ENCODE peak calls at places on chromosomes 1 and 21, in seven cellular contexts. One of them, this sample, is unnamed.

GRCh38 chr1:38817958-38818705 is 41.4 kb downstream of the RRAGC start:
- DNase-seq in GM12878: no peak
- DNase-seq in K562: peak
- DNase-seq in SK-N-SH: peak
- DNase-seq in H1: no peak
- DNase-seq in HCT116: no peak
- DNase-seq in HepG2: no peak
- DNase-seq in this sample: no peak

GRCh38 chr21:36518883-36519492 is 39.1 kb upstream of the CLDN14 start:
- DNase-seq in K562: no peak
- DNase-seq in HepG2: no peak
- DNase-seq in GM12878: no peak
- DNase-seq in HCT116: no peak
- DNase-seq in SK-N-SH: no peak
- DNase-seq in H1: no peak
- DNase-seq in this sample: no peak

GRCh38 chr1:25743164-25744139 is 56.5 kb upstream of the SELENON start:
- DNase-seq in H1: no peak
- DNase-seq in SK-N-SH: no peak
- DNase-seq in GM12878: no peak
- DNase-seq in HepG2: no peak
- DNase-seq in K562: no peak
- DNase-seq in HCT116: no peak
- DNase-seq in this sample: peak

GRCh38 chr1:166032901-166033371 is 133.9 kb downstream of the FAM78B start:
- DNase-seq in SK-N-SH: no peak
- DNase-seq in GM12878: no peak
- DNase-seq in K562: no peak
- DNase-seq in HCT116: no peak
- DNase-seq in H1: no peak
- DNase-seq in HepG2: no peak
- DNase-seq in this sample: no peak

GRCh38 chr1:58755468-58755872 is 28.4 kb downstream of the JUN start:
- DNase-seq in HCT116: peak
- DNase-seq in K562: no peak
- DNase-seq in HepG2: peak
- DNase-seq in H1: no peak
- DNase-seq in GM12878: peak
- DNase-seq in SK-N-SH: no peak
- DNase-seq in this sample: peak

GRCh38 chr1:66788231-66788939 is 12.7 kb downstream of the INSL5 start:
- DNase-seq in H1: no peak
- DNase-seq in GM12878: no peak
- DNase-seq in HepG2: no peak
- DNase-seq in SK-N-SH: no peak
- DNase-seq in K562: no peak
- DNase-seq in HCT116: no peak
- DNase-seq in this sample: no peak

GRCh38 chr1:167695150-167695549 is 26.6 kb upstream of the MPZL1 start:
- DNase-seq in HCT116: no peak
- DNase-seq in K562: no peak
- DNase-seq in H1: no peak
- DNase-seq in GM12878: no peak
- DNase-seq in HepG2: no peak
- DNase-seq in SK-N-SH: no peak
- DNase-seq in this sample: no peak

GRCh38 chr21:45830720-45831366 is 150.7 kb upstream of the COL6A1 start:
- DNase-seq in GM12878: no peak
- DNase-seq in SK-N-SH: no peak
- DNase-seq in H1: no peak
- DNase-seq in HepG2: no peak
- DNase-seq in HCT116: no peak
- DNase-seq in K562: no peak
- DNase-seq in this sample: no peak

GRCh38 chr1:8818325-8818775 is 910 bp upstream of the RERE start:
- DNase-seq in SK-N-SH: no peak
- DNase-seq in GM12878: no peak
- DNase-seq in H1: no peak
- DNase-seq in HepG2: no peak
- DNase-seq in K562: no peak
- DNase-seq in HCT116: peak
- DNase-seq in this sample: peak

GRCh38 chr21:41121785-41122415 is 46.1 kb upstream of the BACE2 start:
- DNase-seq in K562: peak
- DNase-seq in GM12878: peak
- DNase-seq in H1: peak
- DNase-seq in HCT116: peak
- DNase-seq in HepG2: peak
- DNase-seq in SK-N-SH: peak
- DNase-seq in this sample: peak

GRCh38 chr1:160837558-160838205 is 25.0 kb downstream of the CD244 start:
- DNase-seq in GM12878: peak
- DNase-seq in K562: no peak
- DNase-seq in HCT116: peak
- DNase-seq in SK-N-SH: peak
- DNase-seq in HepG2: no peak
- DNase-seq in H1: no peak
- DNase-seq in this sample: no peak

GRCh38 chr21:16279658-16280581 is 550.1 kb downstream of the USP25 start:
- DNase-seq in GM12878: no peak
- DNase-seq in K562: no peak
- DNase-seq in HepG2: no peak
- DNase-seq in SK-N-SH: no peak
- DNase-seq in H1: peak
- DNase-seq in HCT116: no peak
- DNase-seq in this sample: peak

GRCh38 chr1:95118019-95118499 is 904 bp downstream of the TLCD4 start:
- DNase-seq in H1: no peak
- DNase-seq in HepG2: no peak
- DNase-seq in GM12878: no peak
- DNase-seq in K562: peak
- DNase-seq in HCT116: no peak
- DNase-seq in SK-N-SH: no peak
- DNase-seq in this sample: no peak
- TF ChIP-seq MAX in H1: no peak
- TF ChIP-seq MAX in HepG2: no peak
- TF ChIP-seq MAX in GM12878: no peak
- TF ChIP-seq MAX in K562: no peak
- TF ChIP-seq MAX in HCT116: no peak
- TF ChIP-seq MAX in SK-N-SH: no peak
- TF ChIP-seq MAX in this sample: no peak

DNA sequence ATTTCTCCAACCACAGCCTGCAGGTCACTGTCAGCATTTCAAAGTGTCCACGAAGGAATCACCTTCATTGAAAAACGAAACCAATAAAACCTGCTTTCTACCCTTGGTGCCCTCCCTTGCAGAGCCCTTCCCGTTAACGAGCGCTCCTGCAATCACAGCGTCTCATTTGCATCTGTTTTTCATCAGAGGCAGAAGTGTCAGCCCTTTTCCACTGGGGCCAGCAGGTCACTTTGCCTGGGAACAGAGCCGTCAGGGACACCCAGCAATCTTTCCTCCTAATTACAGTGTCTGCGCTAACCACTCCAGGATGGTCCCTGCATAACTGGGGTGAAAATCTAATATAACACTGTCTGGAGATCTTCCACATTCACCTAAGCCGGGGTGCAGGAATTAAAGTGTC is 85.3 kb downstream of the PSMG1 start:
- DNase-seq in GM12878: no peak
- DNase-seq in HCT116: no peak
- DNase-seq in SK-N-SH: peak
- DNase-seq in HepG2: no peak
- DNase-seq in K562: no peak
- DNase-seq in H1: no peak
- DNase-seq in this sample: no peak
- H3K4me2 ChIP-seq in GM12878: no peak
- H3K4me2 ChIP-seq in HCT116: no peak
- H3K4me2 ChIP-seq in SK-N-SH: no peak
- H3K4me2 ChIP-seq in HepG2: no peak
- H3K4me2 ChIP-seq in K562: no peak
- H3K4me2 ChIP-seq in H1: no peak
- H3K4me2 ChIP-seq in this sample: no peak

GRCh38 chr21:14763695-14764064 is 217.6 kb upstream of the SAMSN1 start:
- DNase-seq in SK-N-SH: no peak
- DNase-seq in HCT116: no peak
- DNase-seq in K562: no peak
- DNase-seq in H1: no peak
- DNase-seq in HepG2: no peak
- DNase-seq in GM12878: no peak
- DNase-seq in this sample: no peak
- H2AFZ ChIP-seq in SK-N-SH: no peak
- H2AFZ ChIP-seq in HCT116: no peak
- H2AFZ ChIP-seq in K562: peak
- H2AFZ ChIP-seq in H1: no peak
- H2AFZ ChIP-seq in HepG2: no peak
- H2AFZ ChIP-seq in GM12878: no peak
- H2AFZ ChIP-seq in this sample: no peak

DNA sequence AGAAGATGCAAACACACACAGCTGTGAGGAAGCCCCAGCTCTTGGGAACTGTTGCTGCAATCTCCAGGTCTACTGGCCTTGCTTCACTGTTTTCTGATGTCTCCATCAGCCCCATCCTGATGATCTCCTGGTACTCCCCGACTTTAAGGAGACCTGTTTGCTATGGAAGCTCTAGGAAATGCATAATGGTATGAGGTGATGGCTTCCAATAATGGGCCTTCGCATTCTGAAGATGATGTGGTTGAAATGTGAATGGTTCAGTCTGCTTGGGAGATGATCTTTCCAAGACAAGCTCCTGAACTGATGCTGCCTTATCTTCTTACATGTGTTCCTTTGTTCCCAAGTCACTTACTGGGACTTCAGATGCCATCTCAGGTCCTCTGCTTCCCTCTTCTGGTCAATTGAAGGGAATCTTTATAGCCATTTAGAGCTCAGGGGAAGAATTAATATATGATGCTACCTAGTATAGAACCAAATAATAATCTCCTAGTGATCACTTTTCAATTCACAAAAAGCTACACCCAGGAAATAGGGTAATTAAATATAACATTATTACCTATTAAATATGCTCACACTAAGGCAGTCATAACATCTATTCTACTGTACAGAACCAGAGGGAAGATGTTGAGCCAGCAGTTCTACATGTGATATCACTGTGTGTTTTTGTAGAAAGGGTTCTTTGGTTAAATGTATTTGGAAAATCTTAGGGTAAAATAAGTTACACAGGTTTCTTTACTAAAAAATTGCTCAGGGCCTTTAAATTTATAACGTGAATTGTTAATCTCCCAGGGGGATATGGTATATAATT is 73.9 kb upstream of the VTCN1 start:
- DNase-seq in HepG2: peak
- DNase-seq in GM12878: no peak
- DNase-seq in H1: no peak
- DNase-seq in HCT116: peak
- DNase-seq in K562: peak
- DNase-seq in SK-N-SH: peak
- DNase-seq in this sample: peak
- TF ChIP-seq MAX in HepG2: no peak
- TF ChIP-seq MAX in GM12878: no peak
- TF ChIP-seq MAX in H1: peak
- TF ChIP-seq MAX in HCT116: no peak
- TF ChIP-seq MAX in K562: no peak
- TF ChIP-seq MAX in SK-N-SH: no peak
- TF ChIP-seq MAX in this sample: no peak

GRCh38 chr1:85357817-85358216 is 81.4 kb upstream of the BCL10 start:
- DNase-seq in GM12878: no peak
- DNase-seq in HCT116: no peak
- DNase-seq in SK-N-SH: no peak
- DNase-seq in HepG2: no peak
- DNase-seq in H1: no peak
- DNase-seq in K562: no peak
- DNase-seq in this sample: no peak

GRCh38 chr1:85361606-85362005 is 85.2 kb upstream of the BCL10 start:
- DNase-seq in H1: no peak
- DNase-seq in SK-N-SH: no peak
- DNase-seq in K562: no peak
- DNase-seq in HCT116: no peak
- DNase-seq in HepG2: no peak
- DNase-seq in GM12878: no peak
- DNase-seq in this sample: no peak

GRCh38 chr1:85361106-85361505 is 84.7 kb upstream of the BCL10 start:
- DNase-seq in HCT116: no peak
- DNase-seq in K562: no peak
- DNase-seq in HepG2: peak
- DNase-seq in H1: no peak
- DNase-seq in GM12878: no peak
- DNase-seq in SK-N-SH: no peak
- DNase-seq in this sample: peak

GRCh38 chr1:85358702-85359438 is 82.4 kb upstream of the BCL10 start:
- DNase-seq in GM12878: no peak
- DNase-seq in HCT116: no peak
- DNase-seq in H1: no peak
- DNase-seq in SK-N-SH: no peak
- DNase-seq in K562: no peak
- DNase-seq in HepG2: no peak
- DNase-seq in this sample: no peak

DNA sequence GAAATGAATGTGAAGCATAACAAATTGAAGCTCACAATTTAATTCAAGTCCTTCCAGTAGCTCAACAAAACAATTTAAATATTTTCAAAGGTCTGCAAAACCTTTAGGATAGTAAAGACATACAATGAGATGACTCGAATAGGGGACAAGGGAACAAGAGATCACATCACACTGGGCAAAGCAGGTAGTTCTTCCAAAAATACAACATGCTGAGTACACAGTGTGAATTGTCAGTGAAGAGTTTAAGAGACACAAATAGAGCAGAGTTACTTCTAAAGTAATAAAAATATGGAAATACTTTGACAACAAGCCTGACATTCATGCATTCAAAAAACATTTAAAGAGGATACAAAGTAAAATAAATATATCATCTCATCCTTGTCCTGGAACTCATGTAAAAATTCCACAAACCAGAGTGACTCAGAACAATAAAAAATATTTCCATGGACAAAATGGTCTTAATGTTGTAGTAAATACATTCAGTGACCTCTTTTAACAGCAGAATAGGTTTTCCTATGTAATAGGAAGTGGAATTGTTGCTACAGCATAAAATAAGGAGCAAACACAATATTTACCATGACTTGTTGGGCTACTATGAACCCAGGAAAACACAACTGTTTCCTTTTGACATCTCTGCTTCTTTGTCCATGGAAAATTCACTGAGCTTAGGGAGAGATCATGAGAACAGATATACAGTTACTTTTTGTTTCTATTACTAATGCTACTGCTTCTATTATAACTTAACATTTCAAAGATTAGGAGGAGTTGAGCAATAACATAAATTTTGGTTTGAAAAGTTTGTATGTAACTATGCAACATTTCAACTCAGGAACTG is 83.7 kb upstream of the BCL10 start:
- DNase-seq in H1: no peak
- DNase-seq in GM12878: no peak
- DNase-seq in HepG2: no peak
- DNase-seq in K562: no peak
- DNase-seq in HCT116: no peak
- DNase-seq in SK-N-SH: no peak
- DNase-seq in this sample: peak
- H3K4me2 ChIP-seq in H1: no peak
- H3K4me2 ChIP-seq in GM12878: no peak
- H3K4me2 ChIP-seq in HepG2: no peak
- H3K4me2 ChIP-seq in K562: no peak
- H3K4me2 ChIP-seq in HCT116: no peak
- H3K4me2 ChIP-seq in SK-N-SH: peak
- H3K4me2 ChIP-seq in this sample: peak

GRCh38 chr1:63116016-63116415 is 206.4 kb upstream of the FOXD3 start:
- DNase-seq in SK-N-SH: no peak
- DNase-seq in HCT116: no peak
- DNase-seq in HepG2: no peak
- DNase-seq in K562: no peak
- DNase-seq in GM12878: no peak
- DNase-seq in H1: no peak
- DNase-seq in this sample: no peak
- H2AFZ ChIP-seq in SK-N-SH: peak
- H2AFZ ChIP-seq in HCT116: no peak
- H2AFZ ChIP-seq in HepG2: no peak
- H2AFZ ChIP-seq in K562: no peak
- H2AFZ ChIP-seq in GM12878: no peak
- H2AFZ ChIP-seq in H1: no peak
- H2AFZ ChIP-seq in this sample: peak